ENCODE peak calls at places on chromosomes 6 and 20, in seven cellular contexts. One of them, this sample, is unnamed.

GRCh38 chr6:52497652-52498408 is 77.7 kb downstream of the EFHC1 start:
- DNase-seq in central memory CD4-positive, alpha-beta T cell: no peak
- DNase-seq in omental fat pad: no peak
- DNase-seq in mammary epithelial cell: no peak
- DNase-seq in tibial artery: no peak
- DNase-seq in spleen: no peak
- DNase-seq in AG09309: no peak
- DNase-seq in this sample: no peak

GRCh38 chr6:78611097-78611625 is 256.2 kb upstream of the IRAK1BP1 start:
- DNase-seq in mammary epithelial cell: no peak
- DNase-seq in central memory CD4-positive, alpha-beta T cell: no peak
- DNase-seq in tibial artery: no peak
- DNase-seq in spleen: no peak
- DNase-seq in omental fat pad: no peak
- DNase-seq in AG09309: no peak
- DNase-seq in this sample: no peak

GRCh38 chr20:45484676-45485075 is 15.1 kb downstream of the WFDC2 start:
- DNase-seq in central memory CD4-positive, alpha-beta T cell: no peak
- DNase-seq in AG09309: no peak
- DNase-seq in omental fat pad: no peak
- DNase-seq in mammary epithelial cell: no peak
- DNase-seq in spleen: no peak
- DNase-seq in tibial artery: no peak
- DNase-seq in this sample: no peak

GRCh38 chr6:126143650-126144260 is 157.4 kb downstream of the TRMT11 start:
- DNase-seq in mammary epithelial cell: no peak
- DNase-seq in central memory CD4-positive, alpha-beta T cell: no peak
- DNase-seq in omental fat pad: no peak
- DNase-seq in AG09309: no peak
- DNase-seq in tibial artery: no peak
- DNase-seq in spleen: no peak
- DNase-seq in this sample: no peak

GRCh38 chr6:96721227-96721626 is 116.0 kb downstream of the GPR63 start:
- DNase-seq in spleen: no peak
- DNase-seq in AG09309: no peak
- DNase-seq in omental fat pad: no peak
- DNase-seq in central memory CD4-positive, alpha-beta T cell: no peak
- DNase-seq in tibial artery: no peak
- DNase-seq in mammary epithelial cell: no peak
- DNase-seq in this sample: no peak

GRCh38 chr6:99426454-99426762 is 1.3 kb upstream of the PNISR start:
- DNase-seq in AG09309: no peak
- DNase-seq in spleen: no peak
- DNase-seq in mammary epithelial cell: no peak
- DNase-seq in omental fat pad: no peak
- DNase-seq in central memory CD4-positive, alpha-beta T cell: no peak
- DNase-seq in tibial artery: no peak
- DNase-seq in this sample: no peak

GRCh38 chr20:54067606-54068174 is 2.7 kb downstream of the BCAS1 start:
- DNase-seq in mammary epithelial cell: peak; percentile 84
- DNase-seq in AG09309: no peak
- DNase-seq in spleen: no peak
- DNase-seq in tibial artery: no peak
- DNase-seq in central memory CD4-positive, alpha-beta T cell: no peak
- DNase-seq in omental fat pad: no peak
- DNase-seq in this sample: no peak

GRCh38 chr6:166296035-166296883 is 11.9 kb downstream of the PRR18 start:
- DNase-seq in mammary epithelial cell: no peak
- DNase-seq in tibial artery: no peak
- DNase-seq in AG09309: no peak
- DNase-seq in spleen: no peak
- DNase-seq in omental fat pad: no peak
- DNase-seq in central memory CD4-positive, alpha-beta T cell: no peak
- DNase-seq in this sample: no peak

GRCh38 chr6:144194293-144194828 is 44.0 kb downstream of the STX11 start:
- DNase-seq in spleen: no peak
- DNase-seq in tibial artery: no peak
- DNase-seq in omental fat pad: no peak
- DNase-seq in AG09309: no peak
- DNase-seq in mammary epithelial cell: no peak
- DNase-seq in central memory CD4-positive, alpha-beta T cell: no peak
- DNase-seq in this sample: no peak

GRCh38 chr6:96939019-96939805 is 14.7 kb downstream of the KLHL32 start:
- DNase-seq in tibial artery: no peak
- DNase-seq in central memory CD4-positive, alpha-beta T cell: no peak
- DNase-seq in spleen: no peak
- DNase-seq in mammary epithelial cell: peak; percentile 67
- DNase-seq in AG09309: peak; percentile 25
- DNase-seq in omental fat pad: no peak
- DNase-seq in this sample: no peak

GRCh38 chr6:107635058-107635515 is 145.2 kb downstream of the SOBP start:
- DNase-seq in omental fat pad: no peak
- DNase-seq in tibial artery: no peak
- DNase-seq in spleen: no peak
- DNase-seq in central memory CD4-positive, alpha-beta T cell: no peak
- DNase-seq in mammary epithelial cell: no peak
- DNase-seq in AG09309: no peak
- DNase-seq in this sample: no peak

GRCh38 chr20:51513545-51513944 is 29.0 kb downstream of the NFATC2 start:
- DNase-seq in mammary epithelial cell: no peak
- DNase-seq in tibial artery: no peak
- DNase-seq in spleen: peak; percentile 27
- DNase-seq in AG09309: no peak
- DNase-seq in central memory CD4-positive, alpha-beta T cell: no peak
- DNase-seq in omental fat pad: no peak
- DNase-seq in this sample: no peak

GRCh38 chr6:39847216-39847615 is 55.0 kb downstream of the DAAM2 start:
- DNase-seq in central memory CD4-positive, alpha-beta T cell: no peak
- DNase-seq in mammary epithelial cell: no peak
- DNase-seq in spleen: no peak
- DNase-seq in AG09309: no peak
- DNase-seq in tibial artery: peak; percentile 58
- DNase-seq in omental fat pad: no peak
- DNase-seq in this sample: peak; percentile 61

GRCh38 chr6:5203571-5203970 is 57.2 kb downstream of the LYRM4 start:
- DNase-seq in tibial artery: no peak
- DNase-seq in omental fat pad: no peak
- DNase-seq in mammary epithelial cell: no peak
- DNase-seq in central memory CD4-positive, alpha-beta T cell: no peak
- DNase-seq in AG09309: no peak
- DNase-seq in spleen: no peak
- DNase-seq in this sample: no peak

GRCh38 chr6:116111552-116112528 is 11.2 kb downstream of the NT5DC1 start:
- DNase-seq in central memory CD4-positive, alpha-beta T cell: no peak
- DNase-seq in omental fat pad: no peak
- DNase-seq in AG09309: no peak
- DNase-seq in mammary epithelial cell: peak; percentile 42
- DNase-seq in tibial artery: no peak
- DNase-seq in spleen: no peak
- DNase-seq in this sample: no peak

GRCh38 chr6:116369540-116370327 is 1.0 kb upstream of the DSE start:
- DNase-seq in spleen: no peak
- DNase-seq in omental fat pad: no peak
- DNase-seq in central memory CD4-positive, alpha-beta T cell: no peak
- DNase-seq in mammary epithelial cell: no peak
- DNase-seq in tibial artery: no peak
- DNase-seq in AG09309: no peak
- DNase-seq in this sample: no peak

GRCh38 chr6:52364480-52365166 is 2.7 kb downstream of the PAQR8 start:
- DNase-seq in AG09309: no peak
- DNase-seq in tibial artery: no peak
- DNase-seq in omental fat pad: no peak
- DNase-seq in mammary epithelial cell: no peak
- DNase-seq in central memory CD4-positive, alpha-beta T cell: no peak
- DNase-seq in spleen: no peak
- DNase-seq in this sample: no peak

GRCh38 chr6:13142611-13143010 is 185.7 kb downstream of the TBC1D7 start:
- DNase-seq in spleen: no peak
- DNase-seq in tibial artery: no peak
- DNase-seq in AG09309: no peak
- DNase-seq in omental fat pad: no peak
- DNase-seq in central memory CD4-positive, alpha-beta T cell: no peak
- DNase-seq in mammary epithelial cell: no peak
- DNase-seq in this sample: no peak

GRCh38 chr6:158972241-158973233 is 27.5 kb downstream of the RSPH3 start:
- DNase-seq in AG09309: peak; percentile 24
- DNase-seq in mammary epithelial cell: peak; percentile 50
- DNase-seq in tibial artery: no peak
- DNase-seq in spleen: no peak
- DNase-seq in central memory CD4-positive, alpha-beta T cell: peak; percentile 51
- DNase-seq in omental fat pad: no peak
- DNase-seq in this sample: no peak

GRCh38 chr6:133769463-133769862 is 119.5 kb upstream of the TCF21 start:
- DNase-seq in central memory CD4-positive, alpha-beta T cell: no peak
- DNase-seq in omental fat pad: no peak
- DNase-seq in tibial artery: no peak
- DNase-seq in spleen: no peak
- DNase-seq in mammary epithelial cell: no peak
- DNase-seq in AG09309: no peak
- DNase-seq in this sample: no peak

GRCh38 chr20:17771206-17772004 is 71.6 kb downstream of the BANF2 start:
- DNase-seq in mammary epithelial cell: no peak
- DNase-seq in central memory CD4-positive, alpha-beta T cell: no peak
- DNase-seq in AG09309: no peak
- DNase-seq in tibial artery: no peak
- DNase-seq in omental fat pad: no peak
- DNase-seq in spleen: no peak
- DNase-seq in this sample: no peak

GRCh38 chr6:138654715-138655634 is 118.6 kb upstream of the CCDC28A start:
- DNase-seq in omental fat pad: no peak
- DNase-seq in mammary epithelial cell: peak; percentile 78
- DNase-seq in tibial artery: no peak
- DNase-seq in spleen: no peak
- DNase-seq in central memory CD4-positive, alpha-beta T cell: no peak
- DNase-seq in AG09309: no peak
- DNase-seq in this sample: no peak

GRCh38 chr20:62508641-62509051 is 32.9 kb upstream of the GATA5 start:
- DNase-seq in spleen: no peak
- DNase-seq in mammary epithelial cell: no peak
- DNase-seq in tibial artery: no peak
- DNase-seq in AG09309: no peak
- DNase-seq in central memory CD4-positive, alpha-beta T cell: no peak
- DNase-seq in omental fat pad: no peak
- DNase-seq in this sample: no peak

GRCh38 chr20:4555188-4555893 is 166.4 kb upstream of the PRND start:
- DNase-seq in AG09309: no peak
- DNase-seq in mammary epithelial cell: peak; percentile 66
- DNase-seq in central memory CD4-positive, alpha-beta T cell: no peak
- DNase-seq in omental fat pad: no peak
- DNase-seq in spleen: no peak
- DNase-seq in tibial artery: no peak
- DNase-seq in this sample: no peak